ENCODE peak calls at places on chromosomes 3 and 15, in ten cellular contexts. P, B, A, Z, R, Q, S, F, K and Y are unnamed samples.
A peak's percentile ranks its signal among the peaks of the same experiment; 100 is the strongest.

GRCh38 chr15:63244399-63244798 is 33.0 kb upstream of the APH1B start:
- DNase-seq in S (no peak), K (no peak), Z (peak; percentile 58), P (no peak), Q (no peak), A (no peak), R (no peak), F (no peak), B (no peak), Y (peak; percentile 69)

GRCh38 chr15:51382787-51383186 is 41.3 kb downstream of the GLDN start:
- DNase-seq in K (no peak), R (no peak), P (peak; percentile 60), Z (peak; percentile 68), A (peak; percentile 51), S (no peak), F (no peak), B (no peak), Q (no peak), Y (peak; percentile 79)

GRCh38 chr3:127608362-127608718 is 10.1 kb downstream of the MCM2 start:
- DNase-seq in F (no peak), P (no peak), A (peak; percentile 90), B (no peak), Q (no peak), Z (no peak), K (no peak), S (no peak), R (no peak), Y (no peak)

GRCh38 chr3:133863865-133864264 is 31.8 kb downstream of the RAB6B start:
- DNase-seq in A (no peak), S (no peak), K (no peak), B (no peak), F (no peak), R (no peak), Q (no peak), P (no peak), Z (no peak), Y (no peak)

GRCh38 chr15:62999923-63000484 is 42.5 kb upstream of the TPM1 start:
- DNase-seq in A (no peak), Q (no peak), K (no peak), R (no peak), Z (no peak), B (no peak), F (no peak), P (no peak), S (no peak), Y (no peak)

GRCh38 chr15:98684441-98684840 is 36.1 kb downstream of the IGF1R start:
- DNase-seq in P (peak; percentile 86), R (no peak), B (no peak), Z (peak; percentile 83), F (no peak), K (no peak), A (no peak), S (no peak), Q (no peak), Y (peak; percentile 83)

GRCh38 chr15:76360416-76360815 is 23.8 kb downstream of the ISL2 start:
- DNase-seq in F (no peak), Q (no peak), Z (no peak), P (no peak), S (no peak), B (no peak), R (no peak), A (no peak), K (no peak), Y (no peak)

GRCh38 chr15:96264351-96264798 is 66.1 kb upstream of the NR2F2 start:
- DNase-seq in P (no peak), B (no peak), K (no peak), R (peak; percentile 42), Z (no peak), Q (no peak), A (no peak), S (no peak), F (no peak), Y (no peak)

GRCh38 chr3:107796786-107797185 is 274.0 kb downstream of the BBX start:
- DNase-seq in P (peak; percentile 61), R (no peak), B (no peak), K (no peak), Q (no peak), A (no peak), S (no peak), Z (peak; percentile 90), F (no peak), Y (peak; percentile 31)

GRCh38 chr3:161389445-161390036 is 18.2 kb upstream of the SPTSSB start:
- DNase-seq in K (no peak), R (no peak), P (no peak), Q (no peak), F (no peak), B (no peak), A (no peak), S (no peak), Z (no peak), Y (no peak)

GRCh38 chr15:47514251-47514652 is 203.1 kb upstream of the SEMA6D start:
- DNase-seq in Z (peak; percentile 73), K (no peak), A (no peak), P (peak; percentile 64), Q (no peak), S (no peak), R (no peak), F (no peak), B (no peak), Y (peak; percentile 69)

GRCh38 chr3:161409069-161409468 is 37.8 kb upstream of the SPTSSB start:
- DNase-seq in P (peak; percentile 65), Q (no peak), K (no peak), Z (peak; percentile 70), R (no peak), F (no peak), B (no peak), A (peak; percentile 27), S (no peak), Y (peak; percentile 70)

GRCh38 chr3:123469323-123469995 is 20.6 kb upstream of the ADCY5 start:
- DNase-seq in F (no peak), B (no peak), K (no peak), P (no peak), Z (no peak), A (no peak), R (no peak), Q (no peak), S (no peak), Y (no peak)

GRCh38 chr3:42755681-42756578 is 17.1 kb downstream of the CCDC13 start:
- DNase-seq in B (no peak), P (peak; percentile 53), S (no peak), A (no peak), Q (no peak), R (no peak), K (no peak), Z (peak; percentile 39), F (no peak), Y (peak; percentile 65)

GRCh38 chr3:15578272-15578671 is 23.1 kb downstream of the HACL1 start:
- DNase-seq in Q (no peak), Z (peak; percentile 36), A (no peak), F (no peak), B (no peak), R (no peak), S (no peak), P (no peak), K (no peak), Y (peak; percentile 27)

GRCh38 chr3:44648564-44649229 is at the start of gene ZNF35:
- DNase-seq in K (peak; percentile 7), A (peak; percentile 77), S (no peak), Q (no peak), F (no peak), P (peak; percentile 92), R (peak; percentile 94), Z (peak; percentile 91), B (no peak), Y (peak; percentile 94)

GRCh38 chr15:56679247-56679646 is 54.1 kb downstream of the ZNF280D start:
- DNase-seq in R (no peak), A (no peak), B (no peak), P (no peak), Q (no peak), Z (no peak), S (no peak), K (no peak), F (no peak), Y (no peak)

GRCh38 chr15:23395030-23395692 is 40.6 kb downstream of the GOLGA8S start:
- DNase-seq in A (no peak), Q (no peak), S (no peak), R (no peak), B (no peak), P (no peak), K (no peak), F (no peak), Z (no peak), Y (peak; percentile 3)

GRCh38 chr3:190684776-190685175 is 170.9 kb downstream of the IL1RAP start:
- DNase-seq in F (no peak), R (no peak), S (no peak), Q (no peak), K (no peak), B (no peak), P (no peak), Z (no peak), A (no peak), Y (no peak)

GRCh38 chr3:126402666-126403302 is 8.1 kb downstream of the CFAP100 start:
- DNase-seq in K (no peak), F (no peak), S (no peak), Q (no peak), R (no peak), P (no peak), Z (no peak), A (no peak), B (no peak), Y (no peak)

GRCh38 chr15:57458255-57458850 is 82.0 kb downstream of the CGNL1 start:
- DNase-seq in K (no peak), F (no peak), B (no peak), Q (no peak), P (no peak), Z (no peak), S (no peak), R (no peak), A (no peak), Y (no peak)

GRCh38 chr3:101865751-101866509 is 16.6 kb downstream of the NFKBIZ start:
- DNase-seq in B (no peak), R (no peak), F (no peak), P (no peak), Q (no peak), Z (peak; percentile 14), S (no peak), A (no peak), K (no peak), Y (no peak)

GRCh38 chr15:45126535-45127158 is 3.0 kb downstream of the DUOXA1 start:
- DNase-seq in R (no peak), Z (peak; percentile 34), P (peak; percentile 43), A (no peak), B (peak; percentile 29), Q (peak; percentile 43), F (no peak), K (peak; percentile 36), S (no peak), Y (peak; percentile 59)